ENCODE peak calls at places on chromosome 2, in five cellular contexts. Y, Q, M, Z and I are unnamed samples.

GRCh38 chr2:129891341-129892320 is 87.8 kb upstream of the RAB6C start:
- DNase-seq in Q (no peak), M (no peak), Y (no peak), Z (no peak), I (no peak)

GRCh38 chr2:227643990-227644551 is 22.5 kb upstream of the SCYGR5 start:
- DNase-seq in Y (no peak), Q (no peak), Z (no peak), M (no peak), I (no peak)

GRCh38 chr2:168573128-168573903 is 117.2 kb downstream of the CERS6 start:
- DNase-seq in Z (no peak), Q (peak), Y (peak), M (no peak), I (peak)

GRCh38 chr2:221572180-221572820 is at the start of gene EPHA4:
- DNase-seq in M (peak), Y (peak), Q (peak), Z (peak), I (peak)

GRCh38 chr2:102999958-103000357 is 238.1 kb downstream of the TMEM182 start:
- DNase-seq in Y (no peak), Z (no peak), Q (no peak), M (no peak), I (no peak)

GRCh38 chr2:127637725-127638252 is 8.2 kb upstream of the GPR17 start:
- DNase-seq in M (no peak), Z (no peak), Y (peak), Q (peak), I (peak)

GRCh38 chr2:18104583-18105224 is 226.2 kb downstream of the KCNS3 start:
- DNase-seq in Y (no peak), M (no peak), Q (no peak), Z (no peak), I (no peak)

GRCh38 chr2:160934263-160934662 is 226.0 kb upstream of the TANK start:
- DNase-seq in Q (peak), Y (peak), M (no peak), Z (no peak), I (peak)

GRCh38 chr2:29789884-29790485 is 131.4 kb downstream of the ALK start:
- DNase-seq in Z (no peak), M (no peak), Q (no peak), Y (no peak), I (no peak)

GRCh38 chr2:14632133-14632936 is at the start of gene LRATD1:
- DNase-seq in M (peak), Q (peak), Z (peak), Y (peak), I (peak)

GRCh38 chr2:227127236-227127635 is 36.8 kb downstream of the COL4A4 start:
- DNase-seq in Y (no peak), M (no peak), Z (no peak), Q (no peak), I (no peak)

GRCh38 chr2:152497481-152498052 is 162.6 kb downstream of the FMNL2 start:
- DNase-seq in Y (peak), M (no peak), Q (peak), Z (no peak), I (peak)

GRCh38 chr2:44168684-44169154 is at the start of gene PPM1B:
- DNase-seq in Z (peak), Q (no peak), M (peak), Y (no peak), I (peak)

GRCh38 chr2:96413067-96413722 is 77.6 kb downstream of the NCAPH start:
- DNase-seq in Z (peak), M (no peak), Y (peak), Q (no peak), I (no peak)

GRCh38 chr2:126652323-126652891 is 3.6 kb upstream of the GYPC start:
- DNase-seq in Y (no peak), M (no peak), Z (no peak), Q (no peak), I (no peak)

GRCh38 chr2:120669121-120669952 is 66.3 kb upstream of the GLI2 start:
- DNase-seq in Y (peak), Z (no peak), M (peak), Q (peak), I (no peak)

GRCh38 chr2:20646446-20646845 is 4.5 kb downstream of the HS1BP3 start:
- DNase-seq in Z (no peak), M (no peak), Q (no peak), Y (no peak), I (no peak)

GRCh38 chr2:25700221-25700660 is 26.9 kb upstream of the DTNB start:
- DNase-seq in Z (no peak), Q (peak), M (peak), Y (peak), I (peak)

GRCh38 chr2:62593825-62594224 is 87.8 kb upstream of the TMEM17 start:
- DNase-seq in M (no peak), Y (no peak), Z (no peak), Q (no peak), I (no peak)

GRCh38 chr2:219612605-219613286 is 14.7 kb upstream of the SLC4A3 start:
- DNase-seq in Q (no peak), Z (no peak), Y (no peak), M (no peak), I (no peak)

GRCh38 chr2:126907671-126908070 is 9.0 kb downstream of the TEX51 start:
- DNase-seq in Y (no peak), Q (no peak), Z (peak), M (no peak), I (no peak)

GRCh38 chr2:67652679-67653078 is 255.5 kb downstream of the ETAA1 start:
- DNase-seq in Z (no peak), Y (no peak), Q (no peak), M (no peak), I (no peak)

GRCh38 chr2:98298685-98299180 is 47.5 kb upstream of the CNGA3 start:
- DNase-seq in M (no peak), Q (no peak), Z (peak), Y (no peak), I (no peak)

GRCh38 chr2:232592687-232593407 is 40.6 kb upstream of the EFHD1 start:
- DNase-seq in Z (peak), Q (peak), Y (peak), M (no peak), I (peak)

GRCh38 chr2:15069149-15069548 is 436.6 kb downstream of the LRATD1 start:
- DNase-seq in Y (peak), Z (no peak), M (no peak), Q (peak), I (no peak)

GRCh38 chr2:127170452-127171197 is 49.5 kb downstream of the CYP27C1 start:
- DNase-seq in Q (no peak), Z (no peak), M (no peak), Y (no peak), I (no peak)

GRCh38 chr2:101038455-101039255 is 36.6 kb downstream of the RPL31 start:
- DNase-seq in M (no peak), Y (peak), Q (no peak), Z (no peak), I (peak)

GRCh38 chr2:94995516-94995915 is 30.0 kb upstream of the MAL start:
- DNase-seq in Q (no peak), M (no peak), Y (no peak), Z (no peak), I (no peak)

GRCh38 chr2:239830066-239830717 is 194.9 kb downstream of the NDUFA10 start:
- DNase-seq in Y (no peak), M (no peak), Q (no peak), Z (peak), I (no peak)

GRCh38 chr2:15808221-15808574 is 132.2 kb upstream of the MYCN start:
- DNase-seq in Y (no peak), M (peak), Z (no peak), Q (no peak), I (no peak)

GRCh38 chr2:108383146-108383830 is 5.5 kb downstream of the SULT1C4 start:
- DNase-seq in Z (no peak), M (no peak), Q (no peak), Y (no peak), I (no peak)

GRCh38 chr2:27569398-27569797 is 13.4 kb upstream of the ZNF512 start:
- DNase-seq in M (no peak), Z (no peak), Y (no peak), Q (peak), I (peak)

GRCh38 chr2:107025869-107026380 is 140.0 kb upstream of the ST6GAL2 start:
- DNase-seq in Q (peak), Z (peak), Y (no peak), M (no peak), I (peak)

GRCh38 chr2:79529636-79530035 is 16.8 kb downstream of the CTNNA2 start:
- DNase-seq in Y (no peak), Z (no peak), Q (no peak), M (no peak), I (no peak)

DNA sequence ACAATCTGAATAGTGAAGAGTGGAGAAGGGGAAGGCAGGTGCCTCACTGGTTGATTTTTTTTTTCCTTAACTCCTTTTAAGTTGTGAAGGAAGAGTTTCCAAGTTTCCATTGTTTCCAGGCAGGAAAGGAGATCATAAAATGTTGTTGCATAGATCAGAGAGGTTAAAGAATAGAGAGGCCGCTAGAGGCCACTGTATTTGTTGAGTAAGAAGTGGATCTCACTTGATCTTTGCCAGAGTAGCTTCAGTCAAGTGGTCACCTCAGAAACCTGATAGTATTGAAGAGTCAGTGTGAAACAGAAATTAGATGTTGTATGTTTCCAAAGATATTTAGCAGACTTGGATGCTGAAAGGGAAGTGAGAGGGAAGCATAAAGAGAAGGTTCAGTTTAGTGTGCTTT is 17.6 kb downstream of the CTNNA2 start:
- DNase-seq in Z (no peak), M (no peak), Y (no peak), Q (no peak), I (no peak)
- TF ChIP-seq CTCF in Z (no peak), M (peak), Y (no peak), Q (peak), I (no peak)

DNA sequence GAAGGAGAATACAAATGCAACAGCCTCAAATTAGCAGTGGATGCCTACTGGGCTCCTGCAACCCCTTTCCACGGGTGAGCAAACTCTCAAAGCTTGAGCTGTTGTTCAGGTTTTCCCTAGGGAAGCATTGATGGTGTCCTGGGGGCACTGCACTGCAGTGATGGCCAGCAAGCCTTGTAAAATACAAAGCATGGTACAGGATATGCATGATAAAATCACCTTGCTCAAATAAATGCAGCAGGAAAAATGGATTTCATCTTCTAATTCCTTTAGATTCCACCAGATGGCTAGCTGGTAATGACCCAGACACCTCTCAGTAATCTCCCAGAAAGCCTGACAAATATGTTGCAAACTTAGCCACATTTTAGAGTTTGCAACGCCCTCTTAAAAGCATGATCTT is 698.2 kb downstream of the TRIB2 start:
- DNase-seq in Q (no peak), M (no peak), Y (no peak), Z (no peak), I (no peak)
- TF ChIP-seq CTCF in Q (no peak), M (no peak), Y (no peak), Z (no peak), I (no peak)

GRCh38 chr2:36773947-36774346 is 77.4 kb downstream of the VIT start:
- DNase-seq in Y (no peak), Z (no peak), M (no peak), Q (no peak), I (no peak)

GRCh38 chr2:36777788-36778187 is 81.3 kb downstream of the VIT start:
- DNase-seq in Q (no peak), M (no peak), Z (no peak), Y (no peak), I (no peak)

GRCh38 chr2:36780231-36780808 is 83.8 kb downstream of the VIT start:
- DNase-seq in Y (peak), M (peak), Z (no peak), Q (peak), I (peak)

GRCh38 chr2:36779462-36779861 is 83.0 kb downstream of the VIT start:
- DNase-seq in M (no peak), Z (no peak), Y (no peak), Q (no peak), I (no peak)

GRCh38 chr2:36777272-36777671 is 80.8 kb downstream of the VIT start:
- DNase-seq in M (no peak), Z (no peak), Q (no peak), Y (no peak), I (no peak)
- TF ChIP-seq CTCF in M (no peak), Z (no peak), Q (no peak), Y (no peak), I (no peak)

DNA sequence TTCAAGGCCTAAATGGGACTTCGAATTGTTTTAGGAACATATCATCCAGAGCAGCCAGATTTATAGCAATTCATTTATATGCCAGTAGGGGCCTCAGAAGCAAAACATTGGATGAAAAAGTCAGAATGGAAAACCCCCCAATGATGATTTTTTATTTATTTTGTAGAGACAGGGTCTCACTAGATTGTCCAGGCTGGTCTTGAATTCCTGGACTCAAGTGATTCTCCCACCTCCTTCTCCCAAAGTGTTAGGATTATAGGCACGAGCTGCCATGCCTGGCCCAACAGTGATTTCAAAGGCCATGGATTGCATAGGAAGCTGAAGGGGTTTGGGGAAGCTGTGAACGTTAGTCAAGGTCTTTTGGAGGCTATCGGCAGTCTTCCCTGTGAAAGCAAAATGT is 21.9 kb upstream of the MCFD2 start:
- DNase-seq in Z (no peak), Q (no peak), M (no peak), Y (no peak), I (no peak)
- TF ChIP-seq CTCF in Z (peak), Q (peak), M (no peak), Y (peak), I (peak)

GRCh38 chr2:211055438-211055837 is 499.0 kb downstream of the CPS1 start:
- DNase-seq in Y (peak), Q (no peak), M (peak), Z (no peak), I (no peak)
- TF ChIP-seq CTCF in Y (peak), Q (no peak), M (peak), Z (no peak), I (no peak)

DNA sequence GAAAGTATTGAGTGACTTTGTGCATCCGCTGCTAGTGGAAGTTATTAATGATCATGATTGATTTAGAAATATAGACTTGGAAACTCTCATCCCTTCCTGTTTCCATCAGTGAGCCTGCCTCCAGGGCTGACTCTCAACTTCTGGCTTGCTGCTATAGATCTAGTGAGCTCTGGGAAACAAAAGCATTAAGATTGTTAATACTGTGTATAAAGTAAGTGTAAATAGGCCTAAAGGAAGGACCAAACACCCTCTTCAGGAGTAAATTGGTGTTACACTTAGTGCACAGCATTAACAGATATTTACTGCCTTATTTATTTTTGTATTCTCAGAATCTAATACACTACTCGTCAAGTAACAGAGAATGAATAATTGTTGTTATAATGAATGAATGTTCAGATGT is 285.6 kb downstream of the THSD7B start:
- DNase-seq in Z (no peak), Q (no peak), M (no peak), Y (no peak), I (no peak)
- TF ChIP-seq CTCF in Z (no peak), Q (no peak), M (peak), Y (no peak), I (no peak)

GRCh38 chr2:9261231-9261883 is 54.7 kb downstream of the ASAP2 start:
- DNase-seq in M (no peak), Q (no peak), Y (peak), Z (no peak), I (peak)

GRCh38 chr2:9264301-9264700 is 57.7 kb downstream of the ASAP2 start:
- DNase-seq in Z (no peak), Q (peak), M (no peak), Y (no peak), I (no peak)

GRCh38 chr2:9260411-9261037 is 53.9 kb downstream of the ASAP2 start:
- DNase-seq in M (no peak), Z (no peak), Y (no peak), Q (no peak), I (no peak)

GRCh38 chr2:9262671-9263171 is 56.1 kb downstream of the ASAP2 start:
- DNase-seq in Y (no peak), Z (no peak), M (no peak), Q (peak), I (peak)

DNA sequence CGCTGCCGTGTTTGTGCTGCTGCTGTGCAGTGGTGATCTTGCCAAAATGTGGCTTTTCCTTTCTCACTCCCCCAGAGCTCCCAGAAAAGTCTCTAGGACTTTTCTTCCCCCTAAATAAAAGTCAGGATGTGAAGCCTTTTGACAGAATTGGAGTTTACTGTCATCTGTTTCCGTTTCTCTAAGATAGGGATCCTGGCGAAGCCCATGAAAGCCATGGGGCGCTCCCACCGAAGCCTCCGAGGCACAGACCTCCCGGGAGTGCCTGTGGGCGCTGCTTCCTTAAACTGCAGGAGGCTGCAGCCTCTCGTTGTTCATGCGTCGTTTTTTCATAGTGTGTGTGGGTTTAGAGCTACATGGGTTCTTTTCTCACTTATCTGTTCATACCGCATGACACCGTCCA is 56.8 kb downstream of the ASAP2 start:
- DNase-seq in Y (no peak), M (no peak), Z (no peak), Q (no peak), I (no peak)
- TF ChIP-seq CTCF in Y (no peak), M (no peak), Z (no peak), Q (no peak), I (no peak)

GRCh38 chr2:237450583-237450982 is 36.5 kb upstream of the MLPH start:
- DNase-seq in Y (no peak), Z (no peak), M (no peak), Q (no peak), I (no peak)
- TF ChIP-seq CTCF in Y (no peak), Z (no peak), M (no peak), Q (no peak), I (no peak)